ENCODE peak calls at places on chromosomes 16 and 17, in seven cellular contexts. B, H, R, L, Z, Y and D are unnamed samples.

GRCh38 chr16:65473699-65474098 is 351.8 kb upstream of the CDH11 start:
- DNase-seq in Y (no peak), H (no peak), B (no peak), Z (no peak), L (no peak), R (no peak), D (no peak)

GRCh38 chr16:54526916-54527315 is 240.3 kb upstream of the IRX3 start:
- DNase-seq in Z (no peak), Y (no peak), H (no peak), B (no peak), L (no peak), R (no peak), D (no peak)

GRCh38 chr17:42403150-42403549 is 14.9 kb upstream of the STAT3 start:
- DNase-seq in Y (no peak), B (no peak), R (no peak), L (no peak), H (no peak), Z (no peak), D (no peak)

GRCh38 chr16:3513892-3514600 is 13.2 kb downstream of the CLUAP1 start:
- DNase-seq in Y (no peak), R (no peak), H (no peak), B (no peak), L (no peak), Z (no peak), D (no peak)

GRCh38 chr16:62408760-62409159 is 372.5 kb upstream of the CDH8 start:
- DNase-seq in Z (no peak), H (no peak), L (no peak), R (no peak), B (no peak), Y (no peak), D (no peak)

GRCh38 chr17:82384730-82385429 is 13.3 kb downstream of the UTS2R start:
- DNase-seq in Y (no peak), L (peak), R (no peak), Z (no peak), B (peak), H (no peak), D (no peak)

GRCh38 chr17:46770818-46771600 is 47.5 kb downstream of the WNT3 start:
- DNase-seq in L (no peak), H (peak), R (no peak), Z (no peak), B (peak), Y (no peak), D (no peak)

GRCh38 chr16:11016524-11016988 is 72.2 kb downstream of the CLEC16A start:
- DNase-seq in H (no peak), R (no peak), Y (no peak), L (no peak), B (no peak), Z (no peak), D (no peak)

GRCh38 chr17:2683912-2684311 is 27.7 kb downstream of the CLUH start:
- DNase-seq in B (no peak), R (peak), H (no peak), L (no peak), Y (peak), Z (no peak), D (no peak)

GRCh38 chr17:73420897-73421296 is 109.1 kb upstream of the CDC42EP4 start:
- DNase-seq in R (no peak), Y (no peak), L (no peak), H (no peak), B (no peak), Z (no peak), D (no peak)

GRCh38 chr16:69707920-69708683 is 18.3 kb downstream of the NQO1 start:
- DNase-seq in L (no peak), Y (no peak), R (no peak), Z (no peak), B (no peak), H (no peak), D (no peak)

GRCh38 chr16:4511441-4512082 is 27.0 kb downstream of the CDIP1 start:
- DNase-seq in R (no peak), B (peak), H (peak), L (no peak), Z (no peak), Y (no peak), D (peak)

GRCh38 chr17:48307814-48308411 is 122.1 kb downstream of the SKAP1 start:
- DNase-seq in L (no peak), R (peak), B (peak), H (peak), Y (no peak), Z (peak), D (no peak)

GRCh38 chr17:29870836-29871430 is 59.1 kb downstream of the SSH2 start:
- DNase-seq in H (no peak), Z (no peak), L (no peak), Y (no peak), R (no peak), B (no peak), D (no peak)

GRCh38 chr17:81129711-81130367 is 35.5 kb upstream of the PVALEF start:
- DNase-seq in Y (no peak), B (no peak), L (no peak), Z (no peak), R (no peak), H (no peak), D (no peak)

GRCh38 chr17:65345261-65346060 is 208.3 kb downstream of the RGS9 start:
- DNase-seq in H (no peak), Y (no peak), B (no peak), L (no peak), Z (no peak), R (no peak), D (no peak)

GRCh38 chr16:68823401-68823800 is 19.9 kb upstream of the TANGO6 start:
- DNase-seq in R (peak), B (no peak), Y (no peak), Z (no peak), L (no peak), H (no peak), D (no peak)

GRCh38 chr17:79049821-79050220 is 24.8 kb upstream of the ENGASE start:
- DNase-seq in L (no peak), Z (no peak), B (no peak), H (no peak), Y (peak), R (no peak), D (no peak)

GRCh38 chr16:46748775-46749705 is 896 bp upstream of the MYLK3 start:
- DNase-seq in Z (no peak), R (no peak), H (no peak), B (peak), L (no peak), Y (no peak), D (no peak)

GRCh38 chr17:76474238-76474637 is 6.8 kb downstream of the AANAT start:
- DNase-seq in Y (no peak), L (no peak), R (no peak), H (no peak), Z (no peak), B (no peak), D (no peak)

GRCh38 chr16:68197250-68197649 is 38.7 kb downstream of the ESRP2 start:
- DNase-seq in L (no peak), R (no peak), Y (no peak), H (no peak), B (no peak), Z (no peak), D (no peak)

GRCh38 chr17:38905375-38905774 is 20.0 kb upstream of the LASP1NB start:
- DNase-seq in Z (no peak), B (no peak), Y (no peak), H (no peak), L (no peak), R (no peak), D (no peak)

GRCh38 chr17:7634384-7634783 is 4.4 kb downstream of the SHBG start:
- DNase-seq in L (no peak), H (peak), R (no peak), B (peak), Y (no peak), Z (no peak), D (no peak)
- TF ChIP-seq CTCF in L (no peak), H (peak), R (peak), B (peak), Y (no peak), Z (no peak), D (peak)

GRCh38 chr16:2428787-2429036 is 535 bp upstream of the CCNF start:
- DNase-seq in H (no peak), B (no peak), Z (no peak), R (no peak), L (no peak), Y (peak), D (no peak)
- TF ChIP-seq CTCF in H (no peak), B (no peak), Z (no peak), R (no peak), L (peak), Y (no peak), D (no peak)

GRCh38 chr16:74606521-74607309 is at the start of gene GLG1:
- DNase-seq in B (peak), Z (peak), R (peak), H (peak), Y (peak), L (peak), D (peak)
- TF ChIP-seq CTCF in B (no peak), Z (no peak), R (no peak), H (no peak), Y (no peak), L (no peak), D (no peak)

DNA sequence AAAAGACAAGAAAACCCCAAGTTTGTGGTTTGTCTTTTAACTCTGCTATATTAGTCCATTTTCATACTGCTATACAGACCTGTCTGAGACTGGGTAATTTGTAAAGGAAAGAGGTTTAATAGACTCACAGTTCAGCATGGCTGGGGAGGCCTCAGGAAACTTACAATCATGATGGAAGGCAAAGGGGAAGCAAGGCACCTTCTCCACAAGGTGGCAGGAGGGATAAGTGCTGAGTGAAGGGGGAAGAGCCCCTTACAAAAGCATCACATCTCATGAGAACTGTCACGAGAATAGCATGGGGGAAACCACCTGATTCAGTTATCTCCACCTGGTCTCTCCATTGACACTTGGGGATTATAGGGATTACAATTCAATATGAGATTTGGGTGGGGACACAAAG is 13.5 kb upstream of the ADAM11 start:
- DNase-seq in L (no peak), B (no peak), Y (no peak), R (no peak), Z (no peak), H (no peak), D (no peak)
- TF ChIP-seq CTCF in L (no peak), B (no peak), Y (no peak), R (no peak), Z (no peak), H (no peak), D (no peak)

DNA sequence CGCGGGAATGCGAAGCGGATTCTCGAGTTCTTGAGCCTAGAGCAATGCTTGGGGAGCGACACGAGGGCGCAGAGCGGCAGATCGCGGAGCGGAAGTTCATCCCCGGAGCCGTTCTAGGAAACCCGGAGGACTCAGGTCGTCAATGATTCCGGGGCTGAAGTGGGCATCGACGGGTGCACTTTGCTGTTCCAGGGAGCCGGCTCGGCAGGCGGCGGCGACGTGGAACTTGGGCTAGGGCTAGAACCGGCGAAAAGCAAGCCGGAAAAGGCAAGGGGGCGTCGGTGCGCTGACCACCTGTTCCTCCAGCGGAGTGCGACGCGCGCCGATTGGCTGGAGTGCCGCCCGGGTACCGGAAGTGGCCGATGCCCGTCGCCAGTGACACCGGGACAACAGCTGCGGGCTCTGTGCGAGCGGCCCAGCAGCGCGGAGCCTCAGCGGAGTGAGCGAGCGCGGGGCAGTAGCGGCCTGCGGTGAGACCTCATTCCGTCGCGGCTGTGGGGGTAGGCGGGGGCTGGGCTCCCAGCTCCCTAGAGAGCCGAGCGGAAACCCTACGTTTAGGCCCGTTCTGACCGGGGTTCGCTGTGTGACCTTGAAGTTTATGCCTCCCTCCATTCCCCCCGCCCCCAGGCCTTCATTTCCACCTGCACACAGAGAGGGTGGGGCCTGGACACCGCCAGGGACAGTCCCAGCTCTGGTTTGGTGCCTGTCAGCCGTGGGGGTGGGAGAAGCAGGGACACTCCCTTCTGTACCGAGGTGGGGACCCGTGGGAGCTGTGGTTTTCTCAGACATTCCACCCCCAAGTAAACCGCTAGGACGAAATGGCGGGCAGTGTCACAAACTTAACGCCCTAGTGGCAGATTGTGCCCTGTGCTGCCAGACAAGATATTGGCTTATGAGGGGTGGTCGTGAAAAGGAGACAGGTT is at the start of gene ZFP3:
- DNase-seq in B (peak), L (peak), Y (peak), Z (peak), H (no peak), R (peak), D (no peak)
- TF ChIP-seq CTCF in B (peak), L (no peak), Y (no peak), Z (peak), H (no peak), R (peak), D (peak)

DNA sequence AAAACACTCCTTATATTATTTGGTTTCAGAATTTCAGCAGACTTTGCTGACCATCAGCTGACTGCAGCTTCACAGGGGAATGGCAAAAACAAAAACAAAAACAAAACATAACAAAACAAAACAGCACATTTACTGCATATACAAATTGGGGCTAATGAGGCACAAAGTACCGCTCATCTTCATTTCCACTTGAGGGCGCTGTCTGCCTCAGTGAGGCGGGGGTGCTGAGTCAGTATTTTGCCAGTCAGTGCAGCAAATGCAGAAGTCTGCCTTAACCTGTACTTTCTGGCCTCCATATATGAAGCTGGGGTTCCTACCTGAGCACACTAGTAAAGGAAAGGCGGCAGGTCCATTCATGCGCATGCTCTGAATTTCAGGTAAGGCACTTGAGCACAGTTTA is 13.5 kb upstream of the DYNLRB2 start:
- DNase-seq in R (no peak), L (no peak), Z (no peak), H (no peak), Y (no peak), B (no peak), D (no peak)
- TF ChIP-seq CTCF in R (peak), L (no peak), Z (peak), H (peak), Y (no peak), B (no peak), D (peak)

GRCh38 chr17:10845388-10845751 is 7.5 kb upstream of the PIRT start:
- DNase-seq in Y (no peak), L (no peak), Z (no peak), R (no peak), H (no peak), B (no peak), D (no peak)
- TF ChIP-seq CTCF in Y (no peak), L (no peak), Z (peak), R (no peak), H (no peak), B (no peak), D (peak)

GRCh38 chr16:57668259-57668563 is at the start of gene ADGRG3:
- DNase-seq in L (no peak), B (no peak), H (no peak), Y (no peak), Z (no peak), R (no peak), D (no peak)
- TF ChIP-seq CTCF in L (no peak), B (no peak), H (no peak), Y (no peak), Z (no peak), R (no peak), D (no peak)